ENCODE peak calls at places on chromosomes 1 and 21, in eight cellular contexts. D, M, O, E, U, R, V and G are unnamed samples.

GRCh38 chr1:93395195-93395594 is 49.5 kb downstream of the DR1 start:
- DNase-seq in D (no peak), M (no peak), O (no peak), E (no peak), U (no peak), R (no peak), V (peak), G (no peak)

GRCh38 chr1:174258148-174258550 is 98.8 kb downstream of the RABGAP1L start:
- DNase-seq in D (peak), M (peak), O (peak), E (peak), U (peak), R (peak), V (peak), G (no peak)

GRCh38 chr1:231926340-231926739 is 299.8 kb downstream of the DISC1 start:
- DNase-seq in D (no peak), M (no peak), O (no peak), E (no peak), U (no peak), R (no peak), V (no peak), G (no peak)

GRCh38 chr1:117928881-117929339 is 511 bp downstream of the GDAP2 start:
- DNase-seq in D (peak), M (peak), O (peak), E (peak), U (no peak), R (peak), V (peak), G (no peak)

GRCh38 chr1:84888753-84889152 is 4.3 kb downstream of the LPAR3 start:
- DNase-seq in D (no peak), M (no peak), O (no peak), E (no peak), U (no peak), R (no peak), V (no peak), G (no peak)

GRCh38 chr1:147651466-147651865 is 18.9 kb downstream of the ACP6 start:
- DNase-seq in D (no peak), M (no peak), O (no peak), E (no peak), U (no peak), R (no peak), V (no peak), G (no peak)

GRCh38 chr1:23904748-23905357 is 8.3 kb downstream of the CNR2 start:
- DNase-seq in D (no peak), M (no peak), O (no peak), E (no peak), U (no peak), R (no peak), V (no peak), G (peak)

GRCh38 chr1:219432191-219432606 is 180.7 kb downstream of the ZC3H11B start:
- DNase-seq in D (no peak), M (peak), O (no peak), E (no peak), U (no peak), R (no peak), V (no peak), G (no peak)

GRCh38 chr1:216064643-216065042 is 358.6 kb downstream of the USH2A start:
- DNase-seq in D (no peak), M (no peak), O (no peak), E (no peak), U (no peak), R (no peak), V (no peak), G (no peak)

GRCh38 chr1:56501888-56502287 is 77.5 kb downstream of the PLPP3 start:
- DNase-seq in D (no peak), M (no peak), O (no peak), E (no peak), U (no peak), R (no peak), V (no peak), G (no peak)

GRCh38 chr1:28354121-28354520 is 15.4 kb upstream of the PHACTR4 start:
- DNase-seq in D (no peak), M (no peak), O (no peak), E (no peak), U (no peak), R (no peak), V (no peak), G (no peak)

GRCh38 chr1:58432813-58433668 is 113.5 kb downstream of the OMA1 start:
- DNase-seq in D (no peak), M (peak), O (no peak), E (no peak), U (no peak), R (peak), V (no peak), G (peak)

GRCh38 chr1:186202174-186202843 is 172.7 kb downstream of the TPR start:
- DNase-seq in D (no peak), M (no peak), O (no peak), E (no peak), U (no peak), R (no peak), V (no peak), G (no peak)

GRCh38 chr1:29332204-29332603 is 95.9 kb downstream of the PTPRU start:
- DNase-seq in D (peak), M (peak), O (no peak), E (peak), U (no peak), R (no peak), V (peak), G (no peak)

GRCh38 chr1:207974146-207974545 is 63.2 kb upstream of the CD34 start:
- DNase-seq in D (no peak), M (no peak), O (no peak), E (no peak), U (no peak), R (no peak), V (no peak), G (no peak)

GRCh38 chr1:201573030-201573429 is 34.1 kb downstream of the NAV1 start:
- DNase-seq in D (no peak), M (no peak), O (no peak), E (no peak), U (no peak), R (no peak), V (no peak), G (no peak)

GRCh38 chr1:248824301-248824700 is 1.4 kb downstream of the SH3BP5L start:
- DNase-seq in D (no peak), M (no peak), O (no peak), E (no peak), U (no peak), R (no peak), V (no peak), G (no peak)

GRCh38 chr1:168803696-168804510 is 74.9 kb upstream of the DPT start:
- DNase-seq in D (no peak), M (peak), O (no peak), E (no peak), U (no peak), R (no peak), V (no peak), G (no peak)

GRCh38 chr1:218377143-218377660 is 32.1 kb downstream of the TGFB2 start:
- DNase-seq in D (peak), M (no peak), O (peak), E (peak), U (peak), R (no peak), V (peak), G (no peak)

GRCh38 chr1:48043524-48043923 is 46.3 kb upstream of the TRABD2B start:
- DNase-seq in D (no peak), M (no peak), O (no peak), E (no peak), U (no peak), R (no peak), V (no peak), G (no peak)

GRCh38 chr1:110471131-110471530 is 20.2 kb downstream of the PROK1 start:
- DNase-seq in D (peak), M (no peak), O (no peak), E (no peak), U (no peak), R (no peak), V (no peak), G (no peak)

DNA sequence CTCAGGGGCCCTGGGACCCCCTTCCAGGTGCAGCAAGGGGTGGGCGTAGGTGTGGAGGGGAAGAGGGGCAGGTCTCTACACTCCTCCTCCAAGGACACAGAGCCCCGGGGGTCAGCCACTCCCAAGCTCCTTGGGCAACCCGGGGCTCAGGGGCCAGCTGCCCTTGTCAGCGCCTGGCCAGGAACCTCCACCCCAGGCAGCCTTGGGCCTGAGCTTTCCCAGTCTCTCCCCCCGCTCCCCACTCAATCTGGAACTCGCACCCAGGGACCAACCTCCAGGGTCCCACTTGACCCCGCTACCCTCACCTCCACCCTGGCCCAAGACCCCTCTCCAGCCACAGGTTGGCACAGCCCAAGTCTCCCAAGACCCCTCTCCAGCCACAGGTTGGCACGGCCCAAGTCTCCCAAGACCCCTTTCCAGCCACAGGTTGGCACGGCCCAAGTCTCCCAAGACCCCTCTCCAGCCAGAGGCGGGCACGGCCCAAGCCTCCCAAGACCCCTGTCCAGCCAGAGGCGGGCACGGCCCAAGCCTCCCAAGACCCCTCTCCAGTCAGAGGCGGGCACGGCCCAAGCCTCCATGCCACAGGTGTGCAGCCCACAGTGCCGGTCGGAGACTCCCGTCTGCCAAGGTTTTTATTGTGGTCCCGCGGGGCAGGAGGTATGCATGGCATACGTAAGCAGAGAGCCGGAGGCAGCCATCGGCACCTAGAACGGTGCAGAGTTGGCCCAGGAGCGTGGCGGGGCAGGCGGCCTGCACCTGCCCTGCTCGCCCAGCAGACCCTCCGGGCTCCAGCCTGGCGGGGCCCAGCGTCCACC is 3.0 kb downstream of the TNFRSF4 start:
- DNase-seq in D (no peak), M (no peak), O (no peak), E (no peak), U (no peak), R (peak), V (no peak), G (no peak)
- TF ChIP-seq REST in D (no peak), M (no peak), O (no peak), E (no peak), U (no peak), R (no peak), V (no peak), G (no peak)

DNA sequence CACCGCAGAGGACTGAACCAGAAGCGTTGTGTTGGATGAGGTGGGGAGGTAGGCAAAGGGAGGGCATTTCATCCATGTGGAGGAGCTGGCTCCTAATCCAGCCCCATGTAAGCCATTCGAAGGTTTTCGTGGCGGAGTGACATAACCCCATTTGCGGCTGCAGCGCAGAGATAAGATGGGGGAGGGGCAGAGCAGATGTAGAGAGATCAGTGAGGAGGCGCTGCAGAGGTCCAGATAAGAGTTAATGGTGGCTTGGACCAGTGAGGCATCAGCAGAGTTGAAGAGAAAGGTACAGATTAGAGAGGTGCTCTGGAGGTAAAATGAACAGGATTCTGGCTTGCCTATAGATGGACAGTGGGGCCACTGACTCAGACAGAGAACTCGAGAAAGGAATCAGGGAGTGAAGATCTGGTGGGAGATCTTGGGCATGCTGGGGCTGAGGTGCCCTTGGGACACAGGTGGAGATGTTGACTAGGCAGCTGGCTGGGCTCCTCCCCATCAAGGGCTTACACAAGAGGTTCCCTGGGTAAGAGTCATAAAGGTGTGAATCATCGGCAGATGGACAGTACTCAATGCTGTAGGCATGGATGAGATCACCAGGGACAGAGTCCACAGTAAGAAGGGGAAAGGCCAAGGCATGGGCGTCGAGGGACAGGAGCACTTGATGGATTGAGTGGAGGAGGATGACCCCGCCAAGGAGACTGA is 7.8 kb upstream of the PTPRF start:
- DNase-seq in D (peak), M (no peak), O (peak), E (peak), U (peak), R (no peak), V (peak), G (no peak)
- TF ChIP-seq REST in D (no peak), M (no peak), O (no peak), E (no peak), U (no peak), R (peak), V (no peak), G (no peak)

GRCh38 chr1:226678701-226679100 is 60.4 kb downstream of the ITPKB start:
- DNase-seq in D (no peak), M (no peak), O (no peak), E (no peak), U (no peak), R (no peak), V (no peak), G (no peak)

GRCh38 chr1:226679303-226679702 is 59.8 kb downstream of the ITPKB start:
- DNase-seq in D (no peak), M (no peak), O (no peak), E (no peak), U (no peak), R (no peak), V (no peak), G (no peak)

GRCh38 chr1:226680653-226681052 is 58.4 kb downstream of the ITPKB start:
- DNase-seq in D (no peak), M (no peak), O (no peak), E (no peak), U (no peak), R (no peak), V (no peak), G (no peak)

GRCh38 chr1:226678251-226678650 is 60.8 kb downstream of the ITPKB start:
- DNase-seq in D (no peak), M (no peak), O (no peak), E (no peak), U (no peak), R (no peak), V (no peak), G (no peak)

GRCh38 chr1:226679853-226680516 is 59.1 kb downstream of the ITPKB start:
- DNase-seq in D (no peak), M (peak), O (no peak), E (peak), U (no peak), R (peak), V (no peak), G (no peak)
- TF ChIP-seq REST in D (no peak), M (no peak), O (no peak), E (no peak), U (no peak), R (no peak), V (no peak), G (no peak)

GRCh38 chr21:34885636-34886553 is 163.2 kb downstream of the RUNX1 start:
- DNase-seq in D (no peak), M (peak), O (no peak), E (no peak), U (no peak), R (no peak), V (peak), G (no peak)
- TF ChIP-seq REST in D (no peak), M (no peak), O (no peak), E (no peak), U (no peak), R (no peak), V (no peak), G (no peak)

DNA sequence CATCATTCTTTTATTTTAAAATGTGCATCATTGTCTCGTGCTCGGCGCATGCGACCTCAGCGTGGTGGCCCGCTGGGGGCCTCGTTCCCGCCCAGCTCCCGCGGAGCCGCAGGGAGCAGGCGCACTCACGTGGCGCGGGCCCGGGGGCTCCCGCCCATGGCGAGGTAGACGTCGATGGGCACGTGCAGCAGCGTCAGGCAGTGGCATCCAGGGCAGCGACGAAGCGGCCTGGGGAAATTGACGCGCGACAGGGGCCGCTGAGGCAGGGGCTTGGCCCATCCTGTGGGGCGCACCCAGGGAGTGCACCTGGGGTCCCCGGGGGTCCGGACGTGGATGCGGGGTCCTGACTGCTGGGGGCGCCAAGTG is 994 bp downstream of the FAM229A start:
- DNase-seq in D (no peak), M (peak), O (no peak), E (no peak), U (no peak), R (no peak), V (no peak), G (no peak)
- TF ChIP-seq REST in D (no peak), M (no peak), O (no peak), E (no peak), U (no peak), R (no peak), V (no peak), G (no peak)

GRCh38 chr1:53615101-53615500 is 123.9 kb downstream of the GLIS1 start:
- DNase-seq in D (no peak), M (no peak), O (no peak), E (no peak), U (no peak), R (no peak), V (no peak), G (no peak)
- TF ChIP-seq REST in D (no peak), M (no peak), O (no peak), E (no peak), U (no peak), R (no peak), V (no peak), G (no peak)

GRCh38 chr1:104195395-104195794 is 445.7 kb downstream of the AMY1C start:
- DNase-seq in D (no peak), M (no peak), O (no peak), E (no peak), U (peak), R (no peak), V (peak), G (no peak)
- TF ChIP-seq REST in D (no peak), M (no peak), O (no peak), E (no peak), U (no peak), R (no peak), V (no peak), G (no peak)

GRCh38 chr21:28018213-28018612 is 974.5 kb downstream of the LTN1 start:
- DNase-seq in D (no peak), M (no peak), O (no peak), E (no peak), U (no peak), R (no peak), V (no peak), G (no peak)

GRCh38 chr21:28018741-28019669 is 973.7 kb downstream of the LTN1 start:
- DNase-seq in D (no peak), M (peak), O (no peak), E (no peak), U (no peak), R (no peak), V (no peak), G (no peak)

DNA sequence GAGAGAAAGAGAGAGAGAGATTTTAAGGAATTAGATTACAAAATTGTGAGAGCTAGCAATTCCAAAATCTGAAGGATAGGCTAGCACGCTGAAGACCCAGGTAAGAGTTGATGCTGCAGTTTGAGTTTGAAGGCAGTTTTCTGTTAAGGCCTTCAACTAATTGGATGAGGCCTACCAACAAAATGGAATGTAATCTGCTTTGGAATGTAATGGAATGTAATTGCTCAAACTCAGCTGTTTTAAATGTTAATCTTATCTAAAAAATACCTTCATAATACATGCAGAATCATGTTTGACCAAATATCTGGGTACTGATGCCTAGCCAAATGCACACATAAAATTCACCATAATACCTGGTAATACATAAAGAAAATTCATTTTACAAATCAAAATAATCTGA is 976.1 kb downstream of the LTN1 start:
- DNase-seq in D (no peak), M (no peak), O (no peak), E (no peak), U (no peak), R (no peak), V (no peak), G (no peak)
- TF ChIP-seq REST in D (no peak), M (no peak), O (no peak), E (no peak), U (no peak), R (no peak), V (no peak), G (no peak)

GRCh38 chr1:178055093-178055492 is 38.8 kb upstream of the RASAL2 start:
- DNase-seq in D (no peak), M (peak), O (peak), E (no peak), U (peak), R (peak), V (peak), G (no peak)

GRCh38 chr1:178057863-178058576 is 35.9 kb upstream of the RASAL2 start:
- DNase-seq in D (no peak), M (peak), O (no peak), E (no peak), U (no peak), R (no peak), V (no peak), G (no peak)

GRCh38 chr1:178057131-178057765 is 36.7 kb upstream of the RASAL2 start:
- DNase-seq in D (no peak), M (peak), O (no peak), E (no peak), U (no peak), R (no peak), V (no peak), G (no peak)

GRCh38 chr1:178052650-178053461 is 41.0 kb upstream of the RASAL2 start:
- DNase-seq in D (no peak), M (peak), O (no peak), E (no peak), U (no peak), R (no peak), V (peak), G (no peak)

GRCh38 chr1:178055779-178056471 is 38.0 kb upstream of the RASAL2 start:
- DNase-seq in D (peak), M (no peak), O (peak), E (no peak), U (peak), R (no peak), V (peak), G (peak)
- TF ChIP-seq REST in D (no peak), M (no peak), O (no peak), E (no peak), U (no peak), R (no peak), V (no peak), G (no peak)